ENCODE peak calls at places on chromosomes 12 and 14, in seven cellular contexts. V is HTR-8/SVneo, S is GM13976, H is Daoy, Q is pancreas, M is cardiac fibroblast, A is substantia nigra. Y is an unnamed sample.

GRCh38 chr12:27936196-27936595 is 36.3 kb downstream of the PTHLH start:
- DNase-seq in H (peak; percentile 6), S (no peak), A (no peak), V (no peak), M (peak; percentile 7), Q (no peak), Y (no peak)

GRCh38 chr14:50233335-50234250 is 2.2 kb upstream of the SOS2 start:
- DNase-seq in S (no peak), M (no peak), V (no peak), Q (no peak), H (no peak), A (no peak), Y (no peak)

GRCh38 chr12:90546511-90546910 is 408.5 kb downstream of the CCER1 start:
- DNase-seq in M (no peak), S (no peak), A (no peak), Q (no peak), V (no peak), H (no peak), Y (no peak)

GRCh38 chr12:87439990-87440827 is 589.0 kb downstream of the C12orf50 start:
- DNase-seq in H (peak; percentile 60), M (peak; percentile 87), V (peak; percentile 23), Q (no peak), A (no peak), S (no peak), Y (peak; percentile 75)

GRCh38 chr14:76768671-76769500 is 7.6 kb downstream of the VASH1 start:
- DNase-seq in V (no peak), Q (no peak), S (no peak), M (no peak), H (no peak), A (no peak), Y (no peak)

GRCh38 chr14:76961631-76962302 is 66.7 kb downstream of the IRF2BPL start:
- DNase-seq in M (peak; percentile 95), A (peak; percentile 39), H (peak; percentile 99), Q (peak; percentile 67), V (peak; percentile 99), S (peak; percentile 87), Y (peak; percentile 93)

GRCh38 chr12:56808954-56809353 is 45.8 kb downstream of the HSD17B6 start:
- DNase-seq in Q (no peak), S (no peak), M (no peak), V (no peak), H (peak; percentile 42), A (no peak), Y (no peak)

GRCh38 chr12:116122639-116123038 is 154.9 kb downstream of the MED13L start:
- DNase-seq in A (no peak), S (no peak), V (no peak), H (no peak), M (no peak), Q (no peak), Y (no peak)

GRCh38 chr12:121668750-121669524 is 517 bp downstream of the MORN3 start:
- DNase-seq in A (no peak), M (peak; percentile 55), Q (no peak), S (peak; percentile 49), H (peak; percentile 53), V (no peak), Y (no peak)

GRCh38 chr14:75147423-75148071 is 20.7 kb upstream of the NEK9 start:
- DNase-seq in V (peak; percentile 56), Q (peak; percentile 76), M (peak; percentile 98), H (peak; percentile 22), A (peak; percentile 73), S (no peak), Y (peak; percentile 71)

GRCh38 chr12:111773801-111774551 is 7.2 kb downstream of the ALDH2 start:
- DNase-seq in S (peak; percentile 62), Q (peak; percentile 45), A (no peak), M (peak; percentile 91), H (peak; percentile 91), V (no peak), Y (peak; percentile 87)

GRCh38 chr12:40137252-40137651 is 31.4 kb upstream of the SLC2A13 start:
- DNase-seq in S (no peak), V (no peak), A (no peak), Q (no peak), M (peak; percentile 1), H (peak; percentile 24), Y (peak; percentile 16)

GRCh38 chr14:35403085-35403396 is 1.5 kb downstream of the NFKBIA start:
- DNase-seq in H (peak; percentile 57), M (peak; percentile 62), Q (peak; percentile 48), S (no peak), V (no peak), A (no peak), Y (no peak)

GRCh38 chr12:120504587-120504986 is 8.7 kb downstream of the DYNLL1 start:
- DNase-seq in S (no peak), M (no peak), V (no peak), H (no peak), A (no peak), Q (no peak), Y (no peak)

GRCh38 chr12:56271031-56271430 is 4.3 kb downstream of the COQ10A start:
- DNase-seq in Q (no peak), A (no peak), V (peak; percentile 28), H (peak; percentile 10), M (peak; percentile 49), S (no peak), Y (peak; percentile 64)

GRCh38 chr12:2302711-2303255 is 250.0 kb downstream of the CACNA1C start:
- DNase-seq in A (no peak), V (no peak), M (no peak), H (no peak), S (no peak), Q (no peak), Y (no peak)

GRCh38 chr14:45867046-45867894 is 614.3 kb upstream of the MIS18BP1 start:
- DNase-seq in M (no peak), V (no peak), Q (no peak), S (no peak), H (no peak), A (no peak), Y (no peak)

GRCh38 chr14:61526405-61527312 is 168.7 kb upstream of the HIF1A start:
- DNase-seq in S (no peak), H (peak; percentile 26), M (peak; percentile 36), A (no peak), Q (peak; percentile 94), V (no peak), Y (no peak)

GRCh38 chr14:32824195-32824594 is 114.5 kb upstream of the NPAS3 start:
- DNase-seq in A (no peak), M (no peak), S (no peak), H (no peak), Q (no peak), V (no peak), Y (no peak)

GRCh38 chr12:34402899-34403705 is 380.8 kb downstream of the ALG10 start:
- DNase-seq in S (peak; percentile 3), V (no peak), Q (peak; percentile 4), A (no peak), M (no peak), H (no peak), Y (no peak)

GRCh38 chr14:73465833-73466532 is 7.6 kb upstream of the NUMB start:
- DNase-seq in V (no peak), A (no peak), M (no peak), H (peak; percentile 40), S (no peak), Q (no peak), Y (no peak)

GRCh38 chr14:77950371-77950770 is 150.5 kb downstream of the ADCK1 start:
- DNase-seq in A (no peak), M (no peak), S (no peak), V (no peak), H (no peak), Q (no peak), Y (no peak)

GRCh38 chr12:124683330-124683662 is 115.9 kb upstream of the NCOR2 start:
- DNase-seq in Q (no peak), S (no peak), H (peak; percentile 48), A (no peak), V (no peak), M (peak; percentile 42), Y (no peak)

GRCh38 chr12:5733136-5733755 is 211.8 kb downstream of the ANO2 start:
- DNase-seq in A (no peak), H (peak; percentile 74), Q (peak; percentile 51), V (no peak), S (no peak), M (no peak), Y (no peak)

GRCh38 chr14:96723946-96724345 is 73.2 kb upstream of the VRK1 start:
- DNase-seq in H (no peak), V (no peak), A (no peak), M (no peak), Q (no peak), S (no peak), Y (no peak)

GRCh38 chr14:82621881-82622450 is 1088.3 kb upstream of the SEL1L start:
- DNase-seq in A (no peak), M (no peak), Q (no peak), S (no peak), V (no peak), H (no peak), Y (no peak)

GRCh38 chr12:15404485-15404884 is 82.2 kb downstream of the PTPRO start:
- DNase-seq in S (no peak), Q (no peak), H (no peak), V (no peak), M (peak; percentile 1), A (no peak), Y (peak; percentile 27)

GRCh38 chr12:75129275-75129674 is 80.4 kb downstream of the KCNC2 start:
- DNase-seq in Q (no peak), M (no peak), H (no peak), S (no peak), V (no peak), A (no peak), Y (no peak)

GRCh38 chr12:79710707-79711483 is 20.1 kb upstream of the PAWR start:
- DNase-seq in Q (no peak), M (no peak), S (no peak), V (no peak), A (no peak), H (no peak), Y (no peak)

GRCh38 chr14:102774391-102775153 is 2.7 kb upstream of the TRAF3 start:
- DNase-seq in Q (peak; percentile 40), M (peak; percentile 71), S (peak; percentile 84), A (no peak), V (peak; percentile 80), H (peak; percentile 76), Y (peak; percentile 85)

GRCh38 chr12:117124421-117125274 is 25.4 kb upstream of the TESC start:
- DNase-seq in V (no peak), Q (no peak), H (no peak), M (no peak), A (no peak), S (no peak), Y (no peak)

GRCh38 chr12:27922591-27923139 is 49.9 kb downstream of the PTHLH start:
- DNase-seq in V (peak; percentile 29), A (no peak), Q (peak; percentile 73), H (no peak), M (peak; percentile 85), S (no peak), Y (peak; percentile 74)

GRCh38 chr14:67879026-67879425 is 59.4 kb downstream of the RAD51B start:
- DNase-seq in V (no peak), Q (no peak), H (no peak), S (no peak), A (no peak), M (no peak), Y (no peak)